ENCODE peak calls at places on chromosomes 16 and 17, in seven cellular contexts. M is adrenal gland, G is body of pancreas, L is gastrocnemius medialis, E is heart left ventricle, S is transverse colon, R is tibial nerve. W is an unnamed sample.

GRCh38 chr16:9395958-9396359 is 304.5 kb downstream of the HAPSTR1 start:
- DNase-seq in M (no peak), G (peak), L (no peak), E (no peak), S (peak), R (no peak), W (no peak)

GRCh38 chr16:54936979-54937672 is 6.5 kb downstream of the IRX5 start:
- DNase-seq in M (no peak), G (no peak), L (no peak), E (peak), S (no peak), R (no peak), W (peak)

GRCh38 chr17:7530294-7530900 is 18.5 kb upstream of the TNFSF12 start:
- DNase-seq in M (no peak), G (no peak), L (no peak), E (no peak), S (no peak), R (no peak), W (no peak)

GRCh38 chr17:70190959-70191805 is 21.9 kb downstream of the KCNJ2 start:
- DNase-seq in M (no peak), G (peak), L (no peak), E (no peak), S (no peak), R (no peak), W (no peak)

GRCh38 chr16:24935336-24935735 is 79.8 kb downstream of the ARHGAP17 start:
- DNase-seq in M (no peak), G (no peak), L (no peak), E (no peak), S (no peak), R (no peak), W (no peak)

GRCh38 chr16:49980166-49980565 is 44.9 kb upstream of the CNEP1R1 start:
- DNase-seq in M (no peak), G (no peak), L (no peak), E (no peak), S (no peak), R (no peak), W (no peak)

GRCh38 chr17:72618018-72618509 is 474.4 kb downstream of the SLC39A11 start:
- DNase-seq in M (no peak), G (peak), L (no peak), E (no peak), S (peak), R (no peak), W (peak)

GRCh38 chr16:21194771-21195301 is 16.5 kb downstream of the ZP2 start:
- DNase-seq in M (no peak), G (no peak), L (no peak), E (no peak), S (no peak), R (no peak), W (no peak)

GRCh38 chr16:59573528-59574271 is 839.6 kb upstream of the GOT2 start:
- DNase-seq in M (no peak), G (no peak), L (no peak), E (no peak), S (no peak), R (no peak), W (no peak)

GRCh38 chr16:87329436-87330256 is 12.5 kb upstream of the C16orf95 start:
- DNase-seq in M (peak), G (no peak), L (no peak), E (peak), S (no peak), R (no peak), W (no peak)

GRCh38 chr17:6894206-6894528 is 62.6 kb upstream of the TEKT1 start:
- DNase-seq in M (no peak), G (no peak), L (no peak), E (peak), S (no peak), R (no peak), W (peak)

GRCh38 chr16:54466233-54466632 is 179.6 kb upstream of the IRX3 start:
- DNase-seq in M (no peak), G (no peak), L (no peak), E (no peak), S (no peak), R (no peak), W (no peak)

GRCh38 chr17:62652251-62653001 is 25.0 kb downstream of the MRC2 start:
- DNase-seq in M (peak), G (peak), L (no peak), E (peak), S (peak), R (no peak), W (no peak)

GRCh38 chr16:2835638-2836493 is 5.8 kb downstream of the ZG16B start:
- DNase-seq in M (no peak), G (peak), L (no peak), E (peak), S (peak), R (no peak), W (no peak)

GRCh38 chr17:79833744-79834574 is 5.3 kb downstream of the CBX4 start:
- DNase-seq in M (no peak), G (no peak), L (no peak), E (no peak), S (no peak), R (no peak), W (no peak)

GRCh38 chr16:22188595-22189442 is 17.3 kb upstream of the EEF2K start:
- DNase-seq in M (peak), G (peak), L (peak), E (peak), S (peak), R (peak), W (peak)

GRCh38 chr16:12613131-12613991 is 190.3 kb downstream of the CPPED1 start:
- DNase-seq in M (no peak), G (no peak), L (no peak), E (no peak), S (peak), R (no peak), W (peak)

GRCh38 chr16:72787130-72787518 is 260.8 kb downstream of the ZFHX3 start:
- DNase-seq in M (no peak), G (no peak), L (no peak), E (no peak), S (no peak), R (no peak), W (peak)

GRCh38 chr16:25020112-25020591 is 5.0 kb upstream of the ARHGAP17 start:
- DNase-seq in M (no peak), G (no peak), L (no peak), E (no peak), S (no peak), R (no peak), W (no peak)

GRCh38 chr17:64632606-64633005 is 29.5 kb downstream of the SMURF2 start:
- DNase-seq in M (no peak), G (no peak), L (no peak), E (no peak), S (no peak), R (no peak), W (no peak)

GRCh38 chr16:87086156-87086555 is 231.0 kb downstream of the C16orf95 start:
- DNase-seq in M (no peak), G (no peak), L (no peak), E (no peak), S (no peak), R (no peak), W (no peak)

GRCh38 chr17:57158795-57159194 is 73.7 kb downstream of the AKAP1 start:
- DNase-seq in M (no peak), G (no peak), L (no peak), E (no peak), S (no peak), R (no peak), W (no peak)

GRCh38 chr17:79006001-79006400 is 3.6 kb downstream of the CANT1 start:
- DNase-seq in M (no peak), G (no peak), L (peak), E (no peak), S (peak), R (no peak), W (no peak)

GRCh38 chr16:2924901-2925820 is 13.4 kb downstream of the FLYWCH1 start:
- DNase-seq in M (no peak), G (no peak), L (no peak), E (no peak), S (no peak), R (no peak), W (no peak)

GRCh38 chr17:2011421-2012371 is 13.4 kb downstream of the RTN4RL1 start:
- DNase-seq in M (no peak), G (peak), L (no peak), E (no peak), S (peak), R (peak), W (no peak)

GRCh38 chr17:58184986-58185761 is 7.4 kb upstream of the EPX start:
- DNase-seq in M (no peak), G (no peak), L (no peak), E (no peak), S (no peak), R (no peak), W (peak)

GRCh38 chr16:79970551-79971236 is 370.2 kb upstream of the MAF start:
- DNase-seq in M (peak), G (peak), L (peak), E (no peak), S (peak), R (no peak), W (peak)

GRCh38 chr16:70453891-70454220 is 539 bp upstream of the FCSK start:
- DNase-seq in M (no peak), G (no peak), L (no peak), E (no peak), S (no peak), R (no peak), W (no peak)

GRCh38 chr17:73546770-73547345 is 97.4 kb downstream of the SDK2 start:
- DNase-seq in M (peak), G (peak), L (peak), E (no peak), S (peak), R (no peak), W (peak)

GRCh38 chr17:31136319-31136718 is 41.5 kb downstream of the NF1 start:
- DNase-seq in M (no peak), G (no peak), L (no peak), E (no peak), S (no peak), R (no peak), W (no peak)

GRCh38 chr17:66950886-66951604 is 13.5 kb upstream of the CACNG4 start:
- DNase-seq in M (no peak), G (no peak), L (peak), E (no peak), S (no peak), R (no peak), W (no peak)

GRCh38 chr17:48997103-48997826 is at the start of gene IGF2BP1:
- DNase-seq in M (no peak), G (no peak), L (no peak), E (no peak), S (no peak), R (no peak), W (peak)
- TF ChIP-seq POLR2A in M (no peak), G (no peak), L (no peak), E (no peak), S (no peak), R (no peak), W (no peak)

GRCh38 chr17:1001640-1002411 is 4.9 kb downstream of the TIMM22 start:
- DNase-seq in M (no peak), G (no peak), L (peak), E (peak), S (no peak), R (peak), W (no peak)
- TF ChIP-seq POLR2A in M (no peak), G (no peak), L (no peak), E (no peak), S (no peak), R (no peak), W (no peak)

GRCh38 chr17:17134051-17134951 is 71.8 kb downstream of the PLD6 start:
- DNase-seq in M (no peak), G (no peak), L (no peak), E (peak), S (no peak), R (no peak), W (no peak)
- TF ChIP-seq POLR2A in M (no peak), G (no peak), L (no peak), E (no peak), S (no peak), R (no peak), W (no peak)

GRCh38 chr17:34869636-34870035 is 91.6 kb downstream of the CCT6B start:
- DNase-seq in M (no peak), G (no peak), L (no peak), E (no peak), S (no peak), R (no peak), W (no peak)

GRCh38 chr17:34872640-34873039 is 88.6 kb downstream of the CCT6B start:
- DNase-seq in M (no peak), G (no peak), L (no peak), E (no peak), S (no peak), R (no peak), W (no peak)

GRCh38 chr17:34874496-34874895 is 86.8 kb downstream of the CCT6B start:
- DNase-seq in M (peak), G (no peak), L (no peak), E (no peak), S (no peak), R (no peak), W (no peak)
- TF ChIP-seq POLR2A in M (no peak), G (no peak), L (no peak), E (no peak), S (no peak), R (no peak), W (no peak)

DNA sequence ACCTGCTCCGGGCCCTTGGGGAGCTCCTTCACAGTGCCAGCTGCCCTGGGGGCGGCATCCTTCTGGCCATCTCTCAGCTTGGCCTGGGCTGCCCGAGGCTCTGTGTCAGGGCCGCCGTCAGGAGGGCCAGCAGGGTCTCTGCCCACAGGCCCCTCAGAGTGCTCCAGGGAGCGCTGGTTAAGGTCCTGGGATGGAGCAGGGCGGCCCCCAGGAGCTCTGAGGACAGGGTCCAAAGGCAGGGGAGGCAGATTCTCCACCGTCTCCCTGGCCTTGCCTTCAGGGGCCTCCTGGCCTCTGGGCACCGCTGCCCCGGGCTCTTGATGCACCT is 7.2 kb downstream of the NDUFAF8 start:
- DNase-seq in M (no peak), G (no peak), L (no peak), E (no peak), S (no peak), R (no peak), W (no peak)
- TF ChIP-seq POLR2A in M (no peak), G (no peak), L (no peak), E (no peak), S (no peak), R (no peak), W (no peak)

GRCh38 chr16:505479-506245 is 21.9 kb upstream of the CAPN15 start:
- DNase-seq in M (no peak), G (no peak), L (no peak), E (no peak), S (no peak), R (no peak), W (no peak)
- TF ChIP-seq POLR2A in M (no peak), G (no peak), L (no peak), E (no peak), S (no peak), R (no peak), W (no peak)

GRCh38 chr17:50708050-50709000 is 611 bp upstream of the ANKRD40 start:
- DNase-seq in M (no peak), G (no peak), L (no peak), E (no peak), S (no peak), R (no peak), W (peak)
- TF ChIP-seq POLR2A in M (peak), G (peak), L (peak), E (no peak), S (peak), R (no peak), W (peak)

GRCh38 chr16:68085259-68086071 is at the start of gene NFATC3:
- DNase-seq in M (peak), G (peak), L (peak), E (peak), S (peak), R (peak), W (peak)
- TF ChIP-seq POLR2A in M (peak), G (peak), L (peak), E (peak), S (peak), R (peak), W (no peak)

DNA sequence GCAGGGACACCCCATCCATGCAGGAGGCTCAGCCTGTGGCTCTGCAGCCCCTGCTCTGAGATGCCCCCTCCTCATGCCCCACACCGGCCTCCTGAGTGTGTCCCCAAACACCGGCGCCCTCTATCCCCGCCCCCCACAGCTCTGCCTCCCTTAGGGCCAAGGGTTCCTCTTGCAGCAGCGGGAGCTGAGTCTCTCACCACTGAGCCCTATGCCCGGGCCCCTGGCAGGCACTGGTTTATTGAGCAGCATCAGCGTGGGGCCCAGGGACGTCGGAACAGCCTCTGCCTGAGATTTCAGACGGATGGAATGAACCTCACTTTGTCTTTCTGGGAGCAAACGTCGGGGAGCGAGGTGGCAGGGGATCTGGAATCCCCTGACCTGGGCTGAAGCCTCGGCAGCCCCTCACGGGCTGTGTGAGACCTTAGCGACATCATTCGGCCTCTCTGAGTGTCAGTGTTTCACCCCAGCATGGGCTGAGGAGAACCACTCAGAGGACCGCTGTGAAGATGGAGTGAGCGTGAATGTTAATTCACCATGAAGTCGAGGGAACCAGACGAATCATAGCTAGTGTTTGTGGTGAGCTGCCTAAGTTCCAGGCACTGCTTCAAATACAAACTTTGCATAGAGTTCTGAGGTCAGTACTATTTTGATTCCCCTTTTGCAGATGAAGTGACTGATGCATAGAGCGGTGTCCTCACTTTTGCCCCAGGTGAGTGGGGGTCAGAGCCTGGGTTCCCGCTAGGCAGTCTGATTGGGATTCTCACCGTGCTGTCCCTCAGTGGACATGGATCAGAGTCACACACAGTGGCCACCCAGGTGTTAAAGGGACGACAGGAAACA is 5.3 kb upstream of the C16orf74 start:
- DNase-seq in M (no peak), G (no peak), L (no peak), E (no peak), S (peak), R (no peak), W (no peak)
- TF ChIP-seq POLR2A in M (no peak), G (no peak), L (no peak), E (no peak), S (peak), R (no peak), W (no peak)

GRCh38 chr16:23842137-23842600 is 6.4 kb downstream of the PRKCB start:
- DNase-seq in M (no peak), G (no peak), L (no peak), E (no peak), S (no peak), R (no peak), W (no peak)
- TF ChIP-seq POLR2A in M (no peak), G (no peak), L (no peak), E (no peak), S (no peak), R (no peak), W (no peak)

W was measured in erythroblast.